ENCODE peak calls at places on chromosomes 4 and X, in nine cellular contexts. One of them, this sample, is unnamed.

GRCh38 chr4:113996599-113997177 is 17.2 kb upstream of the ARSJ start:
- DNase-seq in CD8-positive, alpha-beta memory T cell: no peak
- DNase-seq in heart left ventricle: no peak
- DNase-seq in suprapubic skin: no peak
- DNase-seq in endodermal cell: peak; percentile 71
- DNase-seq in aorta: no peak
- DNase-seq in tibial artery: no peak
- DNase-seq in sigmoid colon: no peak
- DNase-seq in upper lobe of right lung: no peak
- DNase-seq in this sample: no peak

GRCh38 chrX:17788439-17788838 is 51.1 kb downstream of the SCML1 start:
- DNase-seq in CD8-positive, alpha-beta memory T cell: peak; percentile 1
- DNase-seq in heart left ventricle: peak; percentile 17
- DNase-seq in suprapubic skin: no peak
- DNase-seq in endodermal cell: peak; percentile 79
- DNase-seq in aorta: peak; percentile 79
- DNase-seq in tibial artery: no peak
- DNase-seq in sigmoid colon: no peak
- DNase-seq in upper lobe of right lung: peak; percentile 64
- DNase-seq in this sample: peak; percentile 44

GRCh38 chr4:65943076-65943475 is 272.8 kb upstream of the EPHA5 start:
- DNase-seq in CD8-positive, alpha-beta memory T cell: no peak
- DNase-seq in heart left ventricle: no peak
- DNase-seq in suprapubic skin: no peak
- DNase-seq in endodermal cell: peak; percentile 52
- DNase-seq in aorta: no peak
- DNase-seq in tibial artery: no peak
- DNase-seq in sigmoid colon: no peak
- DNase-seq in upper lobe of right lung: no peak
- DNase-seq in this sample: no peak

GRCh38 chrX:116031331-116031730 is 139.2 kb upstream of the AGTR2 start:
- DNase-seq in CD8-positive, alpha-beta memory T cell: no peak
- DNase-seq in heart left ventricle: no peak
- DNase-seq in suprapubic skin: no peak
- DNase-seq in endodermal cell: no peak
- DNase-seq in aorta: no peak
- DNase-seq in tibial artery: no peak
- DNase-seq in sigmoid colon: no peak
- DNase-seq in upper lobe of right lung: no peak
- DNase-seq in this sample: no peak

GRCh38 chrX:113947548-113947947 is 636.3 kb upstream of the HTR2C start:
- DNase-seq in CD8-positive, alpha-beta memory T cell: no peak
- DNase-seq in heart left ventricle: no peak
- DNase-seq in suprapubic skin: no peak
- DNase-seq in endodermal cell: no peak
- DNase-seq in aorta: no peak
- DNase-seq in tibial artery: no peak
- DNase-seq in sigmoid colon: no peak
- DNase-seq in upper lobe of right lung: no peak
- DNase-seq in this sample: no peak

GRCh38 chrX:439719-440118 is 53.0 kb upstream of the PPP2R3B start:
- DNase-seq in CD8-positive, alpha-beta memory T cell: no peak
- DNase-seq in heart left ventricle: no peak
- DNase-seq in suprapubic skin: no peak
- DNase-seq in endodermal cell: no peak
- DNase-seq in aorta: peak; percentile 21
- DNase-seq in tibial artery: no peak
- DNase-seq in sigmoid colon: no peak
- DNase-seq in upper lobe of right lung: no peak
- DNase-seq in this sample: no peak

GRCh38 chr4:185165605-185166063 is 22.6 kb downstream of the SLC25A4 start:
- DNase-seq in CD8-positive, alpha-beta memory T cell: no peak
- DNase-seq in heart left ventricle: no peak
- DNase-seq in suprapubic skin: no peak
- DNase-seq in endodermal cell: no peak
- DNase-seq in aorta: no peak
- DNase-seq in tibial artery: no peak
- DNase-seq in sigmoid colon: no peak
- DNase-seq in upper lobe of right lung: no peak
- DNase-seq in this sample: no peak

GRCh38 chrX:119518371-119518770 is 46.8 kb downstream of the STEEP1 start:
- DNase-seq in CD8-positive, alpha-beta memory T cell: no peak
- DNase-seq in heart left ventricle: no peak
- DNase-seq in suprapubic skin: no peak
- DNase-seq in endodermal cell: no peak
- DNase-seq in aorta: no peak
- DNase-seq in tibial artery: no peak
- DNase-seq in sigmoid colon: no peak
- DNase-seq in upper lobe of right lung: no peak
- DNase-seq in this sample: no peak

GRCh38 chr4:111398906-111399330 is 746.3 kb upstream of the FAM241A start:
- DNase-seq in CD8-positive, alpha-beta memory T cell: no peak
- DNase-seq in heart left ventricle: peak; percentile 15
- DNase-seq in suprapubic skin: no peak
- DNase-seq in endodermal cell: no peak
- DNase-seq in aorta: no peak
- DNase-seq in tibial artery: no peak
- DNase-seq in sigmoid colon: no peak
- DNase-seq in upper lobe of right lung: no peak
- DNase-seq in this sample: no peak

GRCh38 chrX:134670241-134670811 is 12.1 kb upstream of the PLAC1 start:
- DNase-seq in CD8-positive, alpha-beta memory T cell: no peak
- DNase-seq in heart left ventricle: no peak
- DNase-seq in suprapubic skin: no peak
- DNase-seq in endodermal cell: peak; percentile 51
- DNase-seq in aorta: no peak
- DNase-seq in tibial artery: no peak
- DNase-seq in sigmoid colon: no peak
- DNase-seq in upper lobe of right lung: peak; percentile 69
- DNase-seq in this sample: no peak

GRCh38 chr4:89101256-89102161 is 9.8 kb upstream of the TIGD2 start:
- DNase-seq in CD8-positive, alpha-beta memory T cell: no peak
- DNase-seq in heart left ventricle: no peak
- DNase-seq in suprapubic skin: no peak
- DNase-seq in endodermal cell: no peak
- DNase-seq in aorta: no peak
- DNase-seq in tibial artery: no peak
- DNase-seq in sigmoid colon: no peak
- DNase-seq in upper lobe of right lung: no peak
- DNase-seq in this sample: no peak

GRCh38 chr4:8916251-8916913 is 44.7 kb upstream of the HMX1 start:
- DNase-seq in CD8-positive, alpha-beta memory T cell: no peak
- DNase-seq in heart left ventricle: no peak
- DNase-seq in suprapubic skin: peak; percentile 69
- DNase-seq in endodermal cell: peak; percentile 56
- DNase-seq in aorta: peak; percentile 58
- DNase-seq in tibial artery: peak; percentile 5
- DNase-seq in sigmoid colon: peak; percentile 55
- DNase-seq in upper lobe of right lung: no peak
- DNase-seq in this sample: no peak

GRCh38 chrX:13082286-13083065 is 38.1 kb upstream of the FAM9C start:
- DNase-seq in CD8-positive, alpha-beta memory T cell: no peak
- DNase-seq in heart left ventricle: no peak
- DNase-seq in suprapubic skin: no peak
- DNase-seq in endodermal cell: no peak
- DNase-seq in aorta: no peak
- DNase-seq in tibial artery: no peak
- DNase-seq in sigmoid colon: no peak
- DNase-seq in upper lobe of right lung: no peak
- DNase-seq in this sample: no peak

GRCh38 chr4:1368421-1369090 is 21.5 kb downstream of the UVSSA start:
- DNase-seq in CD8-positive, alpha-beta memory T cell: no peak
- DNase-seq in heart left ventricle: no peak
- DNase-seq in suprapubic skin: no peak
- DNase-seq in endodermal cell: peak; percentile 67
- DNase-seq in aorta: peak; percentile 76
- DNase-seq in tibial artery: no peak
- DNase-seq in sigmoid colon: peak; percentile 54
- DNase-seq in upper lobe of right lung: peak; percentile 60
- DNase-seq in this sample: peak; percentile 16

GRCh38 chr4:34182346-34182745 is 2062.0 kb downstream of the ARAP2 start:
- DNase-seq in CD8-positive, alpha-beta memory T cell: no peak
- DNase-seq in heart left ventricle: no peak
- DNase-seq in suprapubic skin: no peak
- DNase-seq in endodermal cell: no peak
- DNase-seq in aorta: no peak
- DNase-seq in tibial artery: no peak
- DNase-seq in sigmoid colon: no peak
- DNase-seq in upper lobe of right lung: no peak
- DNase-seq in this sample: no peak

GRCh38 chr4:157231525-157231924 is 11.0 kb downstream of the GRIA2 start:
- DNase-seq in CD8-positive, alpha-beta memory T cell: no peak
- DNase-seq in heart left ventricle: no peak
- DNase-seq in suprapubic skin: no peak
- DNase-seq in endodermal cell: no peak
- DNase-seq in aorta: no peak
- DNase-seq in tibial artery: no peak
- DNase-seq in sigmoid colon: no peak
- DNase-seq in upper lobe of right lung: no peak
- DNase-seq in this sample: no peak

GRCh38 chrX:9339603-9340569 is 125.0 kb upstream of the TBL1X start:
- DNase-seq in CD8-positive, alpha-beta memory T cell: no peak
- DNase-seq in heart left ventricle: peak; percentile 51
- DNase-seq in suprapubic skin: no peak
- DNase-seq in endodermal cell: peak; percentile 63
- DNase-seq in aorta: no peak
- DNase-seq in tibial artery: no peak
- DNase-seq in sigmoid colon: peak; percentile 71
- DNase-seq in upper lobe of right lung: no peak
- DNase-seq in this sample: no peak

GRCh38 chr4:164700471-164700870 is 53.5 kb upstream of the SMIM31 start:
- DNase-seq in CD8-positive, alpha-beta memory T cell: no peak
- DNase-seq in heart left ventricle: no peak
- DNase-seq in suprapubic skin: no peak
- DNase-seq in endodermal cell: peak; percentile 89
- DNase-seq in aorta: no peak
- DNase-seq in tibial artery: no peak
- DNase-seq in sigmoid colon: no peak
- DNase-seq in upper lobe of right lung: no peak
- DNase-seq in this sample: peak; percentile 35

GRCh38 chr4:80237992-80238391 is 28.5 kb upstream of the FGF5 start:
- DNase-seq in CD8-positive, alpha-beta memory T cell: no peak
- DNase-seq in heart left ventricle: no peak
- DNase-seq in suprapubic skin: no peak
- DNase-seq in endodermal cell: no peak
- DNase-seq in aorta: no peak
- DNase-seq in tibial artery: no peak
- DNase-seq in sigmoid colon: no peak
- DNase-seq in upper lobe of right lung: no peak
- DNase-seq in this sample: no peak

GRCh38 chrX:16143968-16144367 is 20.6 kb downstream of the GRPR start:
- DNase-seq in CD8-positive, alpha-beta memory T cell: no peak
- DNase-seq in heart left ventricle: no peak
- DNase-seq in suprapubic skin: no peak
- DNase-seq in endodermal cell: no peak
- DNase-seq in aorta: no peak
- DNase-seq in tibial artery: no peak
- DNase-seq in sigmoid colon: no peak
- DNase-seq in upper lobe of right lung: no peak
- DNase-seq in this sample: no peak

GRCh38 chr4:76074995-76075600 is 589 bp downstream of the ART3 start:
- DNase-seq in CD8-positive, alpha-beta memory T cell: no peak
- DNase-seq in heart left ventricle: no peak
- DNase-seq in suprapubic skin: no peak
- DNase-seq in endodermal cell: no peak
- DNase-seq in aorta: no peak
- DNase-seq in tibial artery: no peak
- DNase-seq in sigmoid colon: no peak
- DNase-seq in upper lobe of right lung: no peak
- DNase-seq in this sample: no peak
- H3K4me3 ChIP-seq in CD8-positive, alpha-beta memory T cell: no peak overlapping the region
- H3K4me3 ChIP-seq in heart left ventricle: peak overlapping the region; percentile 30
- H3K4me3 ChIP-seq in suprapubic skin: no peak overlapping the region
- H3K4me3 ChIP-seq in endodermal cell: no peak overlapping the region
- H3K4me3 ChIP-seq in aorta: no peak overlapping the region
- H3K4me3 ChIP-seq in tibial artery: no peak overlapping the region
- H3K4me3 ChIP-seq in sigmoid colon: no peak overlapping the region
- H3K4me3 ChIP-seq in upper lobe of right lung: no peak overlapping the region
- H3K4me3 ChIP-seq in this sample: no peak overlapping the region

GRCh38 chr4:98685225-98686045 is 27.0 kb upstream of the TSPAN5 start:
- DNase-seq in CD8-positive, alpha-beta memory T cell: no peak
- DNase-seq in heart left ventricle: no peak
- DNase-seq in suprapubic skin: no peak
- DNase-seq in endodermal cell: no peak
- DNase-seq in aorta: no peak
- DNase-seq in tibial artery: no peak
- DNase-seq in sigmoid colon: no peak
- DNase-seq in upper lobe of right lung: no peak
- DNase-seq in this sample: no peak
- H3K4me1 ChIP-seq in CD8-positive, alpha-beta memory T cell: peaks cover 22% of the 10 kb centered on the region
- H3K4me1 ChIP-seq in heart left ventricle: no peaks in the 10 kb centered on the region
- H3K4me1 ChIP-seq in suprapubic skin: no peaks in the 10 kb centered on the region
- H3K4me1 ChIP-seq in endodermal cell: peaks cover 9% of the 10 kb centered on the region
- H3K4me1 ChIP-seq in aorta: no peaks in the 10 kb centered on the region
- H3K4me1 ChIP-seq in tibial artery: no peaks in the 10 kb centered on the region
- H3K4me1 ChIP-seq in sigmoid colon: no peaks in the 10 kb centered on the region
- H3K4me1 ChIP-seq in upper lobe of right lung: no peaks in the 10 kb centered on the region
- H3K4me1 ChIP-seq in this sample: peaks cover 5% of the 10 kb centered on the region

GRCh38 chr4:124325676-124326075 is 386.9 kb downstream of the ANKRD50 start:
- DNase-seq in CD8-positive, alpha-beta memory T cell: no peak
- DNase-seq in heart left ventricle: no peak
- DNase-seq in suprapubic skin: no peak
- DNase-seq in endodermal cell: no peak
- DNase-seq in aorta: no peak
- DNase-seq in tibial artery: no peak
- DNase-seq in sigmoid colon: no peak
- DNase-seq in upper lobe of right lung: no peak
- DNase-seq in this sample: no peak

GRCh38 chr4:124321370-124321769 is 391.2 kb downstream of the ANKRD50 start:
- DNase-seq in CD8-positive, alpha-beta memory T cell: no peak
- DNase-seq in heart left ventricle: no peak
- DNase-seq in suprapubic skin: no peak
- DNase-seq in endodermal cell: peak; percentile 50
- DNase-seq in aorta: no peak
- DNase-seq in tibial artery: no peak
- DNase-seq in sigmoid colon: no peak
- DNase-seq in upper lobe of right lung: no peak
- DNase-seq in this sample: no peak

GRCh38 chr4:124318292-124318691 is 394.2 kb downstream of the ANKRD50 start:
- DNase-seq in CD8-positive, alpha-beta memory T cell: no peak
- DNase-seq in heart left ventricle: no peak
- DNase-seq in suprapubic skin: no peak
- DNase-seq in endodermal cell: no peak
- DNase-seq in aorta: no peak
- DNase-seq in tibial artery: no peak
- DNase-seq in sigmoid colon: no peak
- DNase-seq in upper lobe of right lung: no peak
- DNase-seq in this sample: no peak

GRCh38 chr4:124322234-124322831 is 390.2 kb downstream of the ANKRD50 start:
- DNase-seq in CD8-positive, alpha-beta memory T cell: no peak
- DNase-seq in heart left ventricle: no peak
- DNase-seq in suprapubic skin: no peak
- DNase-seq in endodermal cell: no peak
- DNase-seq in aorta: no peak
- DNase-seq in tibial artery: no peak
- DNase-seq in sigmoid colon: no peak
- DNase-seq in upper lobe of right lung: no peak
- DNase-seq in this sample: no peak
- H3K4me3 ChIP-seq in CD8-positive, alpha-beta memory T cell: no peak overlapping the region
- H3K4me3 ChIP-seq in heart left ventricle: peak overlapping the region; percentile 17
- H3K4me3 ChIP-seq in suprapubic skin: peak overlapping the region; percentile 29
- H3K4me3 ChIP-seq in endodermal cell: no peak overlapping the region
- H3K4me3 ChIP-seq in aorta: no peak overlapping the region
- H3K4me3 ChIP-seq in tibial artery: no peak overlapping the region
- H3K4me3 ChIP-seq in sigmoid colon: peak overlapping the region; percentile 7
- H3K4me3 ChIP-seq in upper lobe of right lung: peak overlapping the region; percentile 12
- H3K4me3 ChIP-seq in this sample: no peak overlapping the region

GRCh38 chr4:147733614-147734344 is 1.9 kb downstream of the ARHGAP10 start:
- DNase-seq in CD8-positive, alpha-beta memory T cell: no peak
- DNase-seq in heart left ventricle: peak; percentile 40
- DNase-seq in suprapubic skin: no peak
- DNase-seq in endodermal cell: peak; percentile 65
- DNase-seq in aorta: no peak
- DNase-seq in tibial artery: peak; percentile 36
- DNase-seq in sigmoid colon: no peak
- DNase-seq in upper lobe of right lung: no peak
- DNase-seq in this sample: no peak
- H3K4me1 ChIP-seq in CD8-positive, alpha-beta memory T cell: peaks cover 23% of the 10 kb centered on the region
- H3K4me1 ChIP-seq in heart left ventricle: no peaks in the 10 kb centered on the region
- H3K4me1 ChIP-seq in suprapubic skin: peaks cover 40% of the 10 kb centered on the region
- H3K4me1 ChIP-seq in endodermal cell: peaks cover 3% of the 10 kb centered on the region
- H3K4me1 ChIP-seq in aorta: peaks cover 8% of the 10 kb centered on the region
- H3K4me1 ChIP-seq in tibial artery: peaks cover 18% of the 10 kb centered on the region
- H3K4me1 ChIP-seq in sigmoid colon: peaks cover 33% of the 10 kb centered on the region
- H3K4me1 ChIP-seq in upper lobe of right lung: peaks cover 11% of the 10 kb centered on the region
- H3K4me1 ChIP-seq in this sample: peaks cover 10% of the 10 kb centered on the region